ENCODE peak calls at places on chromosomes 5 and 9, in six cellular contexts. One of them, this sample, is unnamed.

GRCh38 chr9:114513952-114514267 is 8.6 kb upstream of the WHRN start:
- DNase-seq in fibroblast of lung: no peak
- DNase-seq in PC-9: no peak
- DNase-seq in sigmoid colon: no peak
- DNase-seq in testis: no peak
- DNase-seq in breast epithelium: no peak
- DNase-seq in this sample: no peak

GRCh38 chr9:16352791-16353401 is 517.6 kb downstream of the BNC2 start:
- DNase-seq in fibroblast of lung: no peak
- DNase-seq in PC-9: no peak
- DNase-seq in sigmoid colon: no peak
- DNase-seq in testis: peak; percentile 32
- DNase-seq in breast epithelium: no peak
- DNase-seq in this sample: no peak

GRCh38 chr9:78866228-78867132 is 569.6 kb downstream of the PSAT1 start:
- DNase-seq in fibroblast of lung: peak; percentile 98
- DNase-seq in PC-9: peak; percentile 63
- DNase-seq in sigmoid colon: no peak
- DNase-seq in testis: no peak
- DNase-seq in breast epithelium: no peak
- DNase-seq in this sample: no peak

GRCh38 chr5:159341914-159342313 is 11.6 kb upstream of the IL12B start:
- DNase-seq in fibroblast of lung: peak; percentile 80
- DNase-seq in PC-9: peak; percentile 88
- DNase-seq in sigmoid colon: no peak
- DNase-seq in testis: peak; percentile 69
- DNase-seq in breast epithelium: peak; percentile 60
- DNase-seq in this sample: peak; percentile 12

GRCh38 chr9:22446950-22447606 is 454 bp downstream of the DMRTA1 start:
- DNase-seq in fibroblast of lung: peak; percentile 58
- DNase-seq in PC-9: peak; percentile 56
- DNase-seq in sigmoid colon: peak; percentile 72
- DNase-seq in testis: peak; percentile 70
- DNase-seq in breast epithelium: no peak
- DNase-seq in this sample: no peak

GRCh38 chr5:149108651-149109280 is 32.5 kb upstream of the ABLIM3 start:
- DNase-seq in fibroblast of lung: peak; percentile 52
- DNase-seq in PC-9: no peak
- DNase-seq in sigmoid colon: no peak
- DNase-seq in testis: no peak
- DNase-seq in breast epithelium: no peak
- DNase-seq in this sample: no peak

GRCh38 chr9:137432687-137433348 is 8.3 kb downstream of the ENTPD8 start:
- DNase-seq in fibroblast of lung: no peak
- DNase-seq in PC-9: no peak
- DNase-seq in sigmoid colon: no peak
- DNase-seq in testis: no peak
- DNase-seq in breast epithelium: no peak
- DNase-seq in this sample: no peak

GRCh38 chr9:128393171-128393761 is 22.1 kb downstream of the URM1 start:
- DNase-seq in fibroblast of lung: no peak
- DNase-seq in PC-9: no peak
- DNase-seq in sigmoid colon: no peak
- DNase-seq in testis: no peak
- DNase-seq in breast epithelium: no peak
- DNase-seq in this sample: no peak

GRCh38 chr5:67901816-67902496 is 313.6 kb upstream of the PIK3R1 start:
- DNase-seq in fibroblast of lung: no peak
- DNase-seq in PC-9: no peak
- DNase-seq in sigmoid colon: no peak
- DNase-seq in testis: no peak
- DNase-seq in breast epithelium: no peak
- DNase-seq in this sample: no peak

GRCh38 chr5:143101134-143101533 is 302.4 kb downstream of the NR3C1 start:
- DNase-seq in fibroblast of lung: no peak
- DNase-seq in PC-9: no peak
- DNase-seq in sigmoid colon: no peak
- DNase-seq in testis: no peak
- DNase-seq in breast epithelium: no peak
- DNase-seq in this sample: no peak

GRCh38 chr5:17720070-17720469 is 85.8 kb downstream of the TAF11L14 start:
- DNase-seq in fibroblast of lung: no peak
- DNase-seq in PC-9: no peak
- DNase-seq in sigmoid colon: no peak
- DNase-seq in testis: no peak
- DNase-seq in breast epithelium: no peak
- DNase-seq in this sample: no peak

GRCh38 chr5:154352960-154353548 is 92.7 kb upstream of the SAP30L start:
- DNase-seq in fibroblast of lung: no peak
- DNase-seq in PC-9: no peak
- DNase-seq in sigmoid colon: peak; percentile 29
- DNase-seq in testis: peak; percentile 42
- DNase-seq in breast epithelium: no peak
- DNase-seq in this sample: no peak

GRCh38 chr9:69122086-69122390 is 52.0 kb upstream of the TJP2 start:
- DNase-seq in fibroblast of lung: peak; percentile 62
- DNase-seq in PC-9: peak; percentile 47
- DNase-seq in sigmoid colon: peak; percentile 74
- DNase-seq in testis: peak; percentile 78
- DNase-seq in breast epithelium: peak; percentile 75
- DNase-seq in this sample: no peak

GRCh38 chr9:129023036-129023907 is 4.9 kb downstream of the SH3GLB2 start:
- DNase-seq in fibroblast of lung: peak; percentile 83
- DNase-seq in PC-9: peak; percentile 92
- DNase-seq in sigmoid colon: peak; percentile 78
- DNase-seq in testis: peak; percentile 39
- DNase-seq in breast epithelium: no peak
- DNase-seq in this sample: no peak

GRCh38 chr9:81183763-81184162 is 505.6 kb downstream of the TLE1 start:
- DNase-seq in fibroblast of lung: peak; percentile 94
- DNase-seq in PC-9: no peak
- DNase-seq in sigmoid colon: no peak
- DNase-seq in testis: no peak
- DNase-seq in breast epithelium: no peak
- DNase-seq in this sample: no peak

GRCh38 chr9:133553123-133553522 is 18.6 kb downstream of the ADAMTSL2 start:
- DNase-seq in fibroblast of lung: no peak
- DNase-seq in PC-9: no peak
- DNase-seq in sigmoid colon: no peak
- DNase-seq in testis: no peak
- DNase-seq in breast epithelium: no peak
- DNase-seq in this sample: no peak

GRCh38 chr5:619444-619843 is 7.3 kb downstream of the CEP72 start:
- DNase-seq in fibroblast of lung: no peak
- DNase-seq in PC-9: no peak
- DNase-seq in sigmoid colon: peak; percentile 48
- DNase-seq in testis: no peak
- DNase-seq in breast epithelium: peak; percentile 45
- DNase-seq in this sample: no peak

GRCh38 chr9:27431573-27431972 is 92.5 kb upstream of the IFNK start:
- DNase-seq in fibroblast of lung: no peak
- DNase-seq in PC-9: no peak
- DNase-seq in sigmoid colon: no peak
- DNase-seq in testis: no peak
- DNase-seq in breast epithelium: no peak
- DNase-seq in this sample: no peak

GRCh38 chr9:12882430-12882829 is 107.6 kb downstream of the LURAP1L start:
- DNase-seq in fibroblast of lung: peak; percentile 78
- DNase-seq in PC-9: no peak
- DNase-seq in sigmoid colon: no peak
- DNase-seq in testis: no peak
- DNase-seq in breast epithelium: no peak
- DNase-seq in this sample: no peak

GRCh38 chr5:67581203-67581602 is 384.6 kb upstream of the CD180 start:
- DNase-seq in fibroblast of lung: peak; percentile 29
- DNase-seq in PC-9: no peak
- DNase-seq in sigmoid colon: no peak
- DNase-seq in testis: no peak
- DNase-seq in breast epithelium: no peak
- DNase-seq in this sample: no peak

GRCh38 chr9:129520981-129521380 is 99.9 kb downstream of the C9orf50 start:
- DNase-seq in fibroblast of lung: no peak
- DNase-seq in PC-9: no peak
- DNase-seq in sigmoid colon: peak; percentile 47
- DNase-seq in testis: no peak
- DNase-seq in breast epithelium: no peak
- DNase-seq in this sample: no peak

GRCh38 chr9:77647659-77648457 is at the start of gene GNA14:
- DNase-seq in fibroblast of lung: peak; percentile 37
- DNase-seq in PC-9: no peak
- DNase-seq in sigmoid colon: peak; percentile 71
- DNase-seq in testis: peak; percentile 39
- DNase-seq in breast epithelium: no peak
- DNase-seq in this sample: no peak

GRCh38 chr5:149149942-149150341 is 8.6 kb downstream of the ABLIM3 start:
- DNase-seq in fibroblast of lung: no peak
- DNase-seq in PC-9: no peak
- DNase-seq in sigmoid colon: no peak
- DNase-seq in testis: no peak
- DNase-seq in breast epithelium: no peak
- DNase-seq in this sample: no peak

GRCh38 chr9:98538626-98539031 is 170.1 kb downstream of the GABBR2 start:
- DNase-seq in fibroblast of lung: peak; percentile 73
- DNase-seq in PC-9: peak; percentile 63
- DNase-seq in sigmoid colon: no peak
- DNase-seq in testis: no peak
- DNase-seq in breast epithelium: no peak
- DNase-seq in this sample: no peak

GRCh38 chr5:80109549-80110478 is 74.7 kb downstream of the THBS4 start:
- DNase-seq in fibroblast of lung: no peak
- DNase-seq in PC-9: no peak
- DNase-seq in sigmoid colon: peak; percentile 93
- DNase-seq in testis: no peak
- DNase-seq in breast epithelium: no peak
- DNase-seq in this sample: no peak

GRCh38 chr9:133873006-133873780 is 118.9 kb downstream of the VAV2 start:
- DNase-seq in fibroblast of lung: peak; percentile 26
- DNase-seq in PC-9: peak; percentile 52
- DNase-seq in sigmoid colon: no peak
- DNase-seq in testis: no peak
- DNase-seq in breast epithelium: no peak
- DNase-seq in this sample: no peak

GRCh38 chr9:110241491-110242321 is 14.6 kb downstream of the TXN start:
- DNase-seq in fibroblast of lung: no peak
- DNase-seq in PC-9: no peak
- DNase-seq in sigmoid colon: no peak
- DNase-seq in testis: no peak
- DNase-seq in breast epithelium: no peak
- DNase-seq in this sample: no peak

GRCh38 chr5:14153932-14154646 is 10.9 kb downstream of the TRIO start:
- DNase-seq in fibroblast of lung: peak; percentile 91
- DNase-seq in PC-9: peak; percentile 66
- DNase-seq in sigmoid colon: peak; percentile 93
- DNase-seq in testis: peak; percentile 50
- DNase-seq in breast epithelium: peak; percentile 66
- DNase-seq in this sample: peak; percentile 64

GRCh38 chr9:131528886-131529505 is 2.1 kb downstream of the UCK1 start:
- DNase-seq in fibroblast of lung: no peak
- DNase-seq in PC-9: no peak
- DNase-seq in sigmoid colon: peak; percentile 56
- DNase-seq in testis: no peak
- DNase-seq in breast epithelium: no peak
- DNase-seq in this sample: no peak

GRCh38 chr5:136738829-136739228 is 373.5 kb upstream of the TRPC7 start:
- DNase-seq in fibroblast of lung: no peak
- DNase-seq in PC-9: no peak
- DNase-seq in sigmoid colon: no peak
- DNase-seq in testis: no peak
- DNase-seq in breast epithelium: no peak
- DNase-seq in this sample: no peak

GRCh38 chr5:136729901-136730355 is 364.6 kb upstream of the TRPC7 start:
- DNase-seq in fibroblast of lung: peak; percentile 96
- DNase-seq in PC-9: peak; percentile 35
- DNase-seq in sigmoid colon: no peak
- DNase-seq in testis: no peak
- DNase-seq in breast epithelium: no peak
- DNase-seq in this sample: no peak

GRCh38 chr5:136730426-136730825 is 365.1 kb upstream of the TRPC7 start:
- DNase-seq in fibroblast of lung: peak; percentile 23
- DNase-seq in PC-9: peak; percentile 48
- DNase-seq in sigmoid colon: no peak
- DNase-seq in testis: no peak
- DNase-seq in breast epithelium: no peak
- DNase-seq in this sample: no peak

GRCh38 chr5:136731241-136731885 is 366.0 kb upstream of the TRPC7 start:
- DNase-seq in fibroblast of lung: peak; percentile 74
- DNase-seq in PC-9: no peak
- DNase-seq in sigmoid colon: no peak
- DNase-seq in testis: no peak
- DNase-seq in breast epithelium: no peak
- DNase-seq in this sample: no peak

DNA sequence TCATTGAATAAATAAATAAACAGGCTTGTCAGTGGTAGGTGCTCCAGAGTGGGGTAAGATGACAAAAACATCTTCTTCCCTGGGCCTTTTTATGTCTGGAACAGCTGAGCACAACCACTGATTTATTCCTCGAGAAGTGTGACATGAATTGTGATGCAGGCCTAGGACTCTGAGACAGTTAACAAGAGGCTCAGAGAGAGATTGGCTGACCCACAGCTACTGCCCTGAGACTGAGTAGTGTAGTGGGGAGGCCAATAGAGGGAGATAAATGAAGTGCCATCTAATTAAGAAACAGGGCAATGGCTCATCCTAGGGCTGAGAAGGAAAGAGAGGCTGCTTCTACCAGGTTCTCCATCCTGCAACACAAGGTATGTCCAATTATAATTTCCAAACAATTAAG is 369.3 kb upstream of the TRPC7 start:
- DNase-seq in fibroblast of lung: no peak
- DNase-seq in PC-9: no peak
- DNase-seq in sigmoid colon: no peak
- DNase-seq in testis: no peak
- DNase-seq in breast epithelium: no peak
- DNase-seq in this sample: no peak
- TF ChIP-seq CTCF in fibroblast of lung: no peak
- TF ChIP-seq CTCF in PC-9: no peak
- TF ChIP-seq CTCF in sigmoid colon: no peak
- TF ChIP-seq CTCF in testis: no peak
- TF ChIP-seq CTCF in breast epithelium: no peak
- TF ChIP-seq CTCF in this sample: no peak

GRCh38 chr9:92947268-92948031 is at the start of gene FGD3:
- DNase-seq in fibroblast of lung: peak; percentile 32
- DNase-seq in PC-9: peak; percentile 60
- DNase-seq in sigmoid colon: no peak
- DNase-seq in testis: no peak
- DNase-seq in breast epithelium: peak; percentile 50
- DNase-seq in this sample: no peak
- H3K27ac ChIP-seq in fibroblast of lung: no peak within 1 kb of the TSS
- H3K27ac ChIP-seq in PC-9: no peak within 1 kb of the TSS
- H3K27ac ChIP-seq in sigmoid colon: no peak within 1 kb of the TSS
- H3K27ac ChIP-seq in testis: no peak within 1 kb of the TSS
- H3K27ac ChIP-seq in breast epithelium: no peak within 1 kb of the TSS
- H3K27ac ChIP-seq in this sample: no peak within 1 kb of the TSS

GRCh38 chr5:78605611-78606010 is 43.0 kb downstream of the LHFPL2 start:
- DNase-seq in fibroblast of lung: peak; percentile 58
- DNase-seq in PC-9: no peak
- DNase-seq in sigmoid colon: no peak
- DNase-seq in testis: no peak
- DNase-seq in breast epithelium: no peak
- DNase-seq in this sample: no peak
- H3K4me1 ChIP-seq in fibroblast of lung: peaks cover 29% of the 10 kb centered on the region
- H3K4me1 ChIP-seq in PC-9: peaks cover 37% of the 10 kb centered on the region
- H3K4me1 ChIP-seq in sigmoid colon: no peaks in the 10 kb centered on the region
- H3K4me1 ChIP-seq in testis: peaks cover 9% of the 10 kb centered on the region
- H3K4me1 ChIP-seq in breast epithelium: no peaks in the 10 kb centered on the region
- H3K4me1 ChIP-seq in this sample: peaks cover 60% of the 10 kb centered on the region

GRCh38 chr5:10521466-10522223 is 42.2 kb upstream of the ANKRD33B start:
- DNase-seq in fibroblast of lung: no peak
- DNase-seq in PC-9: no peak
- DNase-seq in sigmoid colon: no peak
- DNase-seq in testis: no peak
- DNase-seq in breast epithelium: no peak
- DNase-seq in this sample: no peak
- TF ChIP-seq CTCF in fibroblast of lung: peak; percentile 43
- TF ChIP-seq CTCF in PC-9: peak; percentile 62
- TF ChIP-seq CTCF in sigmoid colon: no peak
- TF ChIP-seq CTCF in testis: no peak
- TF ChIP-seq CTCF in breast epithelium: no peak
- TF ChIP-seq CTCF in this sample: no peak

This sample was measured in thoracic aorta.